ENCODE peak calls at places on chromosomes 4 and X, in seven cellular contexts. D is midbrain, N is T-helper 1 cell, E is fibroblast of gingiva, V is MCF 10A, J is adipocyte, L is GM18507. Y is an unnamed sample.
A peak's percentile ranks its signal among the peaks of the same experiment; 100 is the strongest.

GRCh38 chrX:103913356-103914020 is 48.9 kb upstream of the TMSB15B start:
- DNase-seq in E (no peak), L (no peak), N (no peak), D (no peak), J (no peak), V (no peak), Y (no peak)

GRCh38 chrX:130878350-130879341 is 24.4 kb downstream of the ENOX2 start:
- DNase-seq in E (peak; percentile 87), L (no peak), J (peak; percentile 76), D (peak; percentile 11), V (peak; percentile 90), N (no peak), Y (no peak)

GRCh38 chrX:34341258-34341657 is 209.1 kb upstream of the FAM47A start:
- DNase-seq in L (no peak), D (no peak), V (peak; percentile 35), E (no peak), J (peak; percentile 6), N (no peak), Y (no peak)

GRCh38 chr4:2813446-2814405 is 20.8 kb downstream of the SH3BP2 start:
- DNase-seq in D (no peak), L (no peak), V (no peak), E (no peak), N (no peak), J (no peak), Y (peak; percentile 23)

GRCh38 chrX:139049455-139049854 is 337.9 kb upstream of the FGF13 start:
- DNase-seq in E (no peak), N (no peak), L (no peak), V (no peak), J (no peak), D (no peak), Y (no peak)

GRCh38 chr4:76892001-76892400 is 5.9 kb downstream of the SOWAHB start:
- DNase-seq in L (no peak), N (no peak), V (no peak), E (no peak), D (no peak), J (no peak), Y (no peak)

GRCh38 chr4:175109933-175110332 is 191.8 kb downstream of the ADAM29 start:
- DNase-seq in V (no peak), N (no peak), E (no peak), J (no peak), D (no peak), L (no peak), Y (no peak)

GRCh38 chr4:167210166-167210565 is 24.1 kb downstream of the SPOCK3 start:
- DNase-seq in N (no peak), V (no peak), L (no peak), J (no peak), D (no peak), E (no peak), Y (no peak)

GRCh38 chr4:4971796-4972195 is 47.5 kb downstream of the CYTL1 start:
- DNase-seq in V (no peak), N (no peak), E (no peak), L (no peak), D (no peak), J (no peak), Y (no peak)

GRCh38 chr4:152357206-152357605 is 178.7 kb downstream of the FBXW7 start:
- DNase-seq in V (peak; percentile 66), E (peak; percentile 48), L (no peak), D (no peak), J (no peak), N (no peak), Y (no peak)